ENCODE peak calls at places on chromosomes 11 and 22, in seven cellular contexts. R is retinal pigment epithelial cell, X is hippocampal formation, I is tibial nerve, D is SJSA1, K is KG1, N is astrocyte of the hippocampus. O is an unnamed sample.

GRCh38 chr11:84993386-84993785 is 633.8 kb downstream of the DLG2 start:
- DNase-seq in R (no peak), X (no peak), I (no peak), D (no peak), K (no peak), N (no peak), O (no peak)

GRCh38 chr11:8779107-8779506 is 96.5 kb downstream of the RPL27A start:
- DNase-seq in R (no peak), X (no peak), I (no peak), D (no peak), K (no peak), N (no peak), O (no peak)

GRCh38 chr22:30565341-30565740 is 9.1 kb downstream of the GAL3ST1 start:
- DNase-seq in R (no peak), X (no peak), I (no peak), D (no peak), K (no peak), N (no peak), O (no peak)

GRCh38 chr11:11261629-11262028 is 91.4 kb downstream of the CSNK2A3 start:
- DNase-seq in R (no peak), X (no peak), I (no peak), D (no peak), K (no peak), N (no peak), O (no peak)

GRCh38 chr11:57638005-57638760 is 11.5 kb downstream of the YPEL4 start:
- DNase-seq in R (peak), X (peak), I (no peak), D (peak), K (no peak), N (peak), O (no peak)

GRCh38 chr11:132852361-132852760 is 679.9 kb downstream of the OPCML start:
- DNase-seq in R (no peak), X (no peak), I (no peak), D (no peak), K (no peak), N (no peak), O (no peak)

GRCh38 chr11:6647282-6647679 is 8.3 kb downstream of the DCHS1 start:
- DNase-seq in R (no peak), X (no peak), I (no peak), D (no peak), K (no peak), N (peak), O (no peak)

GRCh38 chr11:63536669-63537292 is at the start of gene PLAAT4:
- DNase-seq in R (no peak), X (peak), I (peak), D (no peak), K (peak), N (peak), O (no peak)

GRCh38 chr22:37173709-37174108 is 14.3 kb downstream of the C1QTNF6 start:
- DNase-seq in R (no peak), X (no peak), I (peak), D (no peak), K (no peak), N (no peak), O (peak)

GRCh38 chr11:96390403-96390830 is 604 bp downstream of the JRKL start:
- DNase-seq in R (no peak), X (no peak), I (peak), D (no peak), K (no peak), N (no peak), O (no peak)

O was measured in suprapubic skin.